ENCODE peak calls at places on chromosomes 6 and 20, in eight cellular contexts. S is transverse colon; P is CD4-positive, CD25-positive, alpha-beta regulatory T cell; E is fibroblast of lung; L is H1; Y is heart left ventricle; V is ovary; Q is adrenal gland. J is an unnamed sample.
A peak's percentile ranks its signal among the peaks of the same experiment; 100 is the strongest.

GRCh38 chr6:164812706-164813105 is 496.7 kb downstream of the C6orf118 start:
- DNase-seq in S (no peak), P (no peak), E (no peak), L (no peak), Y (no peak), V (no peak), Q (no peak), J (no peak)

GRCh38 chr6:117265425-117266266 is at the start of gene VGLL2:
- DNase-seq in S (peak; percentile 35), P (no peak), E (peak; percentile 31), L (no peak), Y (peak; percentile 31), V (peak; percentile 29), Q (no peak), J (peak; percentile 30)

GRCh38 chr6:27237089-27237723 is 10.3 kb upstream of the PRSS16 start:
- DNase-seq in S (no peak), P (peak; percentile 28), E (peak; percentile 43), L (no peak), Y (no peak), V (no peak), Q (no peak), J (peak; percentile 37)

GRCh38 chr6:48183816-48184215 is 72.8 kb upstream of the PTCHD4 start:
- DNase-seq in S (no peak), P (no peak), E (peak; percentile 19), L (no peak), Y (no peak), V (no peak), Q (no peak), J (no peak)

GRCh38 chr6:142886431-142887170 is 58.4 kb downstream of the HIVEP2 start:
- DNase-seq in S (no peak), P (peak; percentile 76), E (peak; percentile 75), L (no peak), Y (no peak), V (no peak), Q (no peak), J (no peak)

GRCh38 chr6:8006208-8006607 is 58.0 kb downstream of the BLOC1S5 start:
- DNase-seq in S (no peak), P (peak; percentile 43), E (peak; percentile 60), L (no peak), Y (no peak), V (no peak), Q (no peak), J (no peak)

GRCh38 chr6:92684386-92684785 is 735.0 kb downstream of the EPHA7 start:
- DNase-seq in S (no peak), P (no peak), E (peak; percentile 37), L (no peak), Y (no peak), V (no peak), Q (no peak), J (no peak)

GRCh38 chr6:26215200-26216014 is 128.2 kb downstream of the HFE start:
- DNase-seq in S (no peak), P (peak; percentile 75), E (peak; percentile 32), L (no peak), Y (no peak), V (peak; percentile 38), Q (no peak), J (no peak)

GRCh38 chr6:30730611-30731435 is 10.7 kb downstream of the TUBB start:
- DNase-seq in S (peak; percentile 92), P (peak; percentile 92), E (peak; percentile 49), L (no peak), Y (peak; percentile 71), V (peak; percentile 60), Q (peak; percentile 87), J (peak; percentile 86)

GRCh38 chr6:21885532-21886089 is 292.1 kb downstream of the SOX4 start:
- DNase-seq in S (no peak), P (no peak), E (peak; percentile 91), L (no peak), Y (peak; percentile 28), V (peak; percentile 49), Q (peak; percentile 54), J (peak; percentile 28)

GRCh38 chr20:16709017-16709416 is 20.8 kb upstream of the SNRPB2 start:
- DNase-seq in S (no peak), P (peak; percentile 74), E (no peak), L (no peak), Y (no peak), V (no peak), Q (no peak), J (no peak)

GRCh38 chr20:3847419-3847940 is 846 bp downstream of the MAVS start:
- DNase-seq in S (no peak), P (peak; percentile 12), E (peak; percentile 23), L (no peak), Y (no peak), V (no peak), Q (no peak), J (no peak)

GRCh38 chr6:26555505-26556262 is 17.5 kb downstream of the HMGN4 start:
- DNase-seq in S (no peak), P (no peak), E (no peak), L (no peak), Y (no peak), V (no peak), Q (no peak), J (no peak)

GRCh38 chr20:23129891-23130621 is 43.9 kb upstream of the CD93 start:
- DNase-seq in S (no peak), P (no peak), E (no peak), L (no peak), Y (no peak), V (no peak), Q (no peak), J (no peak)

GRCh38 chr20:6311841-6312655 is 189.2 kb upstream of the FERMT1 start:
- DNase-seq in S (no peak), P (no peak), E (no peak), L (no peak), Y (no peak), V (no peak), Q (no peak), J (no peak)

GRCh38 chr6:90078513-90079289 is 184.4 kb downstream of the GJA10 start:
- DNase-seq in S (no peak), P (peak; percentile 32), E (no peak), L (no peak), Y (no peak), V (no peak), Q (no peak), J (no peak)

GRCh38 chr6:63814459-63814858 is 178.9 kb downstream of the PHF3 start:
- DNase-seq in S (no peak), P (no peak), E (no peak), L (no peak), Y (no peak), V (no peak), Q (no peak), J (no peak)

GRCh38 chr20:63740070-63740500 is 509 bp downstream of the SLC2A4RG start:
- DNase-seq in S (peak; percentile 52), P (peak; percentile 64), E (peak; percentile 37), L (no peak), Y (peak; percentile 51), V (peak; percentile 78), Q (no peak), J (peak; percentile 49)

GRCh38 chr20:15902493-15902892 is 670.8 kb downstream of the KIF16B start:
- DNase-seq in S (no peak), P (no peak), E (no peak), L (peak; percentile 27), Y (no peak), V (no peak), Q (no peak), J (no peak)

GRCh38 chr6:72699142-72699541 is 77.3 kb downstream of the KCNQ5 start:
- DNase-seq in S (no peak), P (no peak), E (no peak), L (no peak), Y (no peak), V (no peak), Q (no peak), J (no peak)

GRCh38 chr6:42419490-42420280 is 32.0 kb downstream of the TRERF1 start:
- DNase-seq in S (no peak), P (no peak), E (no peak), L (no peak), Y (no peak), V (no peak), Q (no peak), J (no peak)

GRCh38 chr20:45449528-45449927 is 20.0 kb upstream of the WFDC2 start:
- DNase-seq in S (peak; percentile 32), P (no peak), E (no peak), L (no peak), Y (no peak), V (no peak), Q (no peak), J (no peak)

GRCh38 chr6:31203345-31203979 is 33.0 kb upstream of the POU5F1 start:
- DNase-seq in S (peak; percentile 55), P (peak; percentile 80), E (peak; percentile 58), L (no peak), Y (no peak), V (no peak), Q (no peak), J (peak; percentile 66)

GRCh38 chr6:57195457-57195856 is 23.3 kb downstream of the BAG2 start:
- DNase-seq in S (no peak), P (no peak), E (peak; percentile 32), L (no peak), Y (no peak), V (no peak), Q (no peak), J (no peak)

GRCh38 chr6:57193177-57193576 is 21.1 kb downstream of the BAG2 start:
- DNase-seq in S (no peak), P (no peak), E (peak; percentile 67), L (no peak), Y (no peak), V (no peak), Q (no peak), J (no peak)

GRCh38 chr6:57190140-57190539 is 18.0 kb downstream of the BAG2 start:
- DNase-seq in S (no peak), P (no peak), E (peak; percentile 81), L (no peak), Y (no peak), V (no peak), Q (no peak), J (no peak)
- H3K27ac ChIP-seq in S (no peak overlapping the region), P (no peak overlapping the region), E (no peak overlapping the region), L (no peak overlapping the region), Y (no peak overlapping the region), V (no peak overlapping the region), Q (no peak overlapping the region), J (no peak overlapping the region)

GRCh38 chr20:51419646-51420045 is 122.9 kb downstream of the NFATC2 start:
- DNase-seq in S (no peak), P (no peak), E (no peak), L (no peak), Y (no peak), V (no peak), Q (no peak), J (no peak)
- H3K27ac ChIP-seq in S (no peak overlapping the region), P (no peak overlapping the region), E (no peak overlapping the region), L (no peak overlapping the region), Y (no peak overlapping the region), V (no peak overlapping the region), Q (no peak overlapping the region), J (no peak overlapping the region)

DNA sequence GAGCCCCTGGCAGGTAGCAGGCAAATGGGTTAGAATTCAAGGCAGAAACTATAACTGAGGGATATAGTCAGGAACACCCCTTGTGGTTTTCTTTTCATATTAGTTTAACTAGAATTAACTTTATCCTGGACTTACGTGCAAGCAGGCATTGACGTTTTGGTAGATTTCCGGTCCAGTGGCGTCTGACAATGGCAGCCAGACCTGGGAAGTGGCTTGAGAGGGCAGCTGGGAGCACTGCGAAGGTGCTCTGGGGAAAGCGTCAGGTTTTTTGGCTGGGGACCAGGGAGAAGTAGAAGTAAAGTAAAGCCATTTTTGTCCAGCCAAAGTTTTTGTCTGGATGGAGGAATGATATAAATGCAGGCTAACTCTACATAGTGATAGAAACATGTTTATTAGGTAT is 8.4 kb upstream of the ACSS1 start:
- DNase-seq in S (peak; percentile 7), P (no peak), E (no peak), L (no peak), Y (no peak), V (no peak), Q (no peak), J (no peak)
- H3K27ac ChIP-seq in S (no peak overlapping the region), P (no peak overlapping the region), E (no peak overlapping the region), L (no peak overlapping the region), Y (no peak overlapping the region), V (no peak overlapping the region), Q (no peak overlapping the region), J (no peak overlapping the region)

GRCh38 chr6:158561247-158561884 is 1.5 kb downstream of the TMEM181 start:
- DNase-seq in S (no peak), P (no peak), E (no peak), L (no peak), Y (no peak), V (no peak), Q (peak; percentile 48), J (no peak)
- H3K27ac ChIP-seq in S (peak overlapping the region; percentile 93), P (peak overlapping the region; percentile 85), E (no peak overlapping the region), L (no peak overlapping the region), Y (no peak overlapping the region), V (no peak overlapping the region), Q (no peak overlapping the region), J (no peak overlapping the region)